ENCODE peak calls at places on chromosomes 11 and 22, in five cellular contexts. Z is psoas muscle, U is PC-3, J is neural progenitor cell, X is HFF-Myc. C is an unnamed sample.

GRCh38 chr11:47376543-47377371 is 1.6 kb downstream of the SPI1 start:
- DNase-seq in X (no peak), Z (peak), J (no peak), U (no peak), C (no peak)

GRCh38 chr11:18005376-18006129 is 7.3 kb downstream of the SERGEF start:
- DNase-seq in J (no peak), U (no peak), X (no peak), Z (no peak), C (no peak)

GRCh38 chr11:127006311-127006710 is 5.7 kb upstream of the KIRREL3 start:
- DNase-seq in Z (no peak), J (no peak), X (no peak), U (no peak), C (no peak)

GRCh38 chr11:83292709-83293435 is 6.7 kb upstream of the CCDC90B start:
- DNase-seq in Z (no peak), U (peak), X (peak), J (peak), C (no peak)

GRCh38 chr22:38035530-38035885 is 21.7 kb upstream of the PICK1 start:
- DNase-seq in U (no peak), X (no peak), J (no peak), Z (no peak), C (no peak)

GRCh38 chr22:27986937-27987336 is 67.9 kb upstream of the PITPNB start:
- DNase-seq in U (no peak), X (no peak), Z (no peak), J (no peak), C (no peak)

GRCh38 chr11:73266644-73267015 is 5.5 kb upstream of the P2RY6 start:
- DNase-seq in Z (no peak), J (no peak), U (no peak), X (no peak), C (no peak)

GRCh38 chr11:45252134-45252856 is 33.8 kb downstream of the SYT13 start:
- DNase-seq in X (no peak), Z (peak), U (peak), J (peak), C (no peak)

GRCh38 chr22:23256986-23257888 is 76.9 kb downstream of the BCR start:
- DNase-seq in U (no peak), J (no peak), Z (peak), X (peak), C (no peak)

GRCh38 chr22:23875801-23876200 is 18.1 kb downstream of the SLC2A11 start:
- DNase-seq in Z (no peak), J (no peak), X (no peak), U (no peak), C (no peak)

GRCh38 chr11:8531312-8531711 is 62.7 kb downstream of the STK33 start:
- DNase-seq in J (peak), Z (no peak), U (no peak), X (peak), C (no peak)

GRCh38 chr11:32034680-32035079 is 56.2 kb upstream of the RCN1 start:
- DNase-seq in U (no peak), X (no peak), Z (no peak), J (no peak), C (peak)

GRCh38 chr11:126359431-126360048 is 4.1 kb downstream of the ST3GAL4 start:
- DNase-seq in X (peak), U (no peak), J (no peak), Z (peak), C (no peak)

DNA sequence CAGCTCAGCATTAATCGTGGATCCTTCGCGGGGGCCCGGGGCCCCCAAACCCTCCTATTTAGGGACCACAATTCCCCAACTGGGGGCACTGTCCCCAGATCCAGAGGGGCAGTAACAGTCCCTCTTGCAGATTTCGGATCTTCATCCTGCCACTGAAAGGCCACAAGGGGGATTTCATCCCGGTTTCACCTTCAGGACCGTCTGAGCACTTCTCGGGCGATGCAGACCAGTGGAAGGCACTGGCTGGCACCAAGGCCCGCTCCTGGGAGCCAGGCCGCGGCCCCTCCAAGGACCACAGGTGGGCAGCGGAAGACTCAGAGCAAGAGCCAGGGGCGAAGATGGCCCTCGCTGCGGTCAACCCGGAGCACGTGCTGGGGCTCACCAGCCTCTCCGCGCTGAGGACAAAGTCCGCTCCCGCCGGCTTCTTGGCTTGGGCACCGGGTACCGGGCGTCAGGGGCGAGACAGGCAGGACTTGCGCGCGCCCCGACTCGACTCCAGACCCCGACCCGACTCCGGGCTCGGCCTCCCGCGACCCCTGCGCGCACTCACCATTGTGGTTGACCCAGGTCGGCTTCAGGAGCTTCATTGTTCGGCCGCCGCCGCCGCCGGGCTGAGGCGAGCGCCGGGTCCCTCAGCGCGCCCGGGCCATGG is 517 bp downstream of the HIRA start:
- DNase-seq in U (peak), Z (peak), J (peak), X (no peak), C (no peak)
- TF ChIP-seq CTCF in U (peak), Z (no peak), J (peak), X (no peak), C (peak)

DNA sequence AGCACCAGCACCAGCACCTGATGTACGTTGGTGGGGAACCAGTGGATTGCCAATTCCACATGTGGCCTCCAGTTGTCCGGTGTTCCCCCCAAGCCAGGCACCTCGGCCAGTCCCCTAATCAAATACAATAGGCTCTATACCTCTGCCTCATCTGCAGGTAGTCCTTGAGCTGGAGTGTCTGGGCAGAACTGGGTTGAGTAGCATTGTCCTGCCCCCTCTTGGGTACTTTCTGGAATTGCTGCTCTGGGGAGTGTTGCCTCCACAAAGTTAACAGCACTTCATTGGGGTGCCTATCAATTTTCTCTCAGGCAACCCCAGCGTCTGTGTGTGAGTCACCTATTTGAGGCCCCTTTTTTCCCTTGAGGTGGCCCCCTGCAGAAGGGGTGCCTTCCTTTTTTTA is 413.0 kb upstream of the LARGE1 start:
- DNase-seq in J (no peak), Z (no peak), X (no peak), U (no peak), C (no peak)
- H3K4me3 ChIP-seq in J (no peak), Z (no peak), X (no peak), U (no peak), C (no peak)

DNA sequence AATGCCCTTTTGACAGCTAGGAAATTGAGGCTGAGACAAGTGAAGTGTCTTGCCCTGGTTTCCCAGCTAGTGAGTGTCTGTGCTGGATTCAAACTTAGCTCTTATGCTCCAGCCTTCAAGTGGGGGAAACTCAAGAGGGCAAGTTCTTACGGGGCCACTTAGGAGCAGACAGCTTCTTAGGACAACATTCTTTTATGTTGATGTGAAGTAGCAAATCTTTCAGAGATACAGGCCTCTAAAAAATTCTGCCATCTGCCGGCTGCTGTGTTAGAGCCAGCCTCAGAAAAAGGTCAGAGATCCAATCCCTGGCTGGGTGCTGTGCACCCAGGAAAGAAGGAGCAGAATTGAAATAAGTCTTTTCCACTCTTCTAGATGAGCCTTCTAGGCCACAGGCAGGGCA is 26.6 kb downstream of the TIMP3 start:
- DNase-seq in U (no peak), J (no peak), X (no peak), Z (no peak), C (no peak)
- TF ChIP-seq CTCF in U (peak), J (no peak), X (peak), Z (peak), C (no peak)

DNA sequence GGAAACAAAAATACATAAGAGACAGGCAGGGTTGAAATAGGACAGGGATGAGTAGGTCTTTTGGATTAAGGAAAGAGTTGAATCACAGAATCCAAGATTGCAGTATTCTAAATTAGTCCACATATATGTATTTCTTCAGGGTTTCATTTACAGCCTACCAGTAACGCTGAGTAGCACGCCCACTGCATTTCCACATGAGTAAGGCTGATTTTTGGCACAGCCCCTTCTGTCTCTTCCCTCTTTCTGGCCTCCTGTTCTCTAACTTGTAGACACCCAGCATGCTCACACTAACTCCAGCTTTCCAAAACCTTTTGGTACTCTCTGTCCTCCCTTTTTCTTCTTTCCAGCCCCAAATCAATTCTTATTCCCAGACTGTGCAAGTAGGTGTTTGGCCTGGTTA is 3.7 kb upstream of the SIK2 start:
- DNase-seq in U (no peak), J (no peak), X (no peak), Z (no peak), C (no peak)
- H3K4me3 ChIP-seq in U (no peak), J (no peak), X (no peak), Z (no peak), C (no peak)

GRCh38 chr11:113286509-113287497 is 27.6 kb upstream of the TTC12 start:
- DNase-seq in Z (no peak), U (no peak), X (no peak), J (no peak), C (no peak)
- TF ChIP-seq CTCF in Z (no peak), U (no peak), X (no peak), J (no peak), C (no peak)

DNA sequence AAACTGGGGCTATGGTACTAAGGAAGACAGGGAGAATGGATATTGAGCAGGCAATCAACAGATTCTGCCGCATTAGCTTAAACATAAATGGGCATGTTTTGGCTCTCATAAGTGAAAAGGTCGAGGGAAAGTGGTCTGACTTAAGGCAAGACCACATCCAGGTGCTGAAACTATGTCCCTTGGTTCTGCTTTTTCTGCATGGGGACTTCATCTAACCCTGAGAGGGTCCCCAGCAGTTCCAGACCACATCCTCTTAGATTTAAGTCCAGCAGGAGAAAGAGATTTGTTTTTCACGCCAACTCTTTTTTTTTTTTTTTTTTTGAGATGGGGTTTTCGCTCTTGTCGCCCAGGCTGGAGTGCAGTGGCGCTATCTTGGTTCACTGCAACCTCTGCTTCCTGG is 5.5 kb downstream of the RPS6KA4 start:
- DNase-seq in X (no peak), J (no peak), U (no peak), Z (no peak), C (no peak)
- H3K4me3 ChIP-seq in X (no peak), J (no peak), U (no peak), Z (no peak), C (no peak)

GRCh38 chr11:116533186-116533825 is 239.5 kb downstream of the BUD13 start:
- DNase-seq in U (no peak), J (peak), X (no peak), Z (no peak), C (no peak)
- TF ChIP-seq CTCF in U (peak), J (peak), X (no peak), Z (no peak), C (no peak)

GRCh38 chr22:21842946-21843345 is 24.5 kb downstream of the MAPK1 start:
- DNase-seq in J (no peak), X (no peak), U (no peak), Z (no peak), C (no peak)
- H3K4me3 ChIP-seq in J (no peak), X (no peak), U (no peak), Z (no peak), C (no peak)